ENCODE peak calls at places on chromosomes 7 and 10, in nine cellular contexts. M, N, V, X, P, E, G, U and O are unnamed samples.

GRCh38 chr10:84164442-84164841 is 9.2 kb upstream of the GPR15LG start:
- DNase-seq in M (no peak), V (no peak), X (no peak), P (no peak), U (no peak), N (no peak), G (no peak), E (no peak), O (no peak)

GRCh38 chr10:137606-138005 is 2.4 kb downstream of the ZMYND11 start:
- DNase-seq in V (peak), G (no peak), M (no peak), U (no peak), P (no peak), X (no peak), E (no peak), N (peak), O (peak)

GRCh38 chr10:127331696-127332095 is 135.3 kb upstream of the INSYN2A start:
- DNase-seq in V (no peak), U (no peak), M (no peak), X (no peak), E (no peak), G (no peak), P (no peak), N (no peak), O (no peak)

GRCh38 chr7:17915796-17916195 is 24.5 kb downstream of the SNX13 start:
- DNase-seq in V (no peak), G (no peak), E (no peak), U (no peak), P (no peak), N (no peak), X (no peak), M (no peak), O (no peak)

GRCh38 chr7:47449810-47450586 is 131.9 kb downstream of the TNS3 start:
- DNase-seq in V (no peak), G (peak), P (no peak), X (no peak), M (no peak), U (peak), N (peak), E (no peak), O (no peak)

GRCh38 chr7:100517305-100517704 is 21.7 kb upstream of the AGFG2 start:
- DNase-seq in P (no peak), U (no peak), G (no peak), V (no peak), M (no peak), E (no peak), N (no peak), X (no peak), O (no peak)

GRCh38 chr7:95397381-95397780 is 1.2 kb upstream of the PON3 start:
- DNase-seq in M (no peak), G (no peak), X (no peak), N (no peak), U (no peak), P (peak), V (no peak), E (no peak), O (no peak)

GRCh38 chr10:100307716-100308115 is 21.2 kb upstream of the BLOC1S2 start:
- DNase-seq in G (peak), N (no peak), P (no peak), X (no peak), U (no peak), E (no peak), M (no peak), V (no peak), O (peak)

GRCh38 chr10:27157150-27157549 is 2.0 kb downstream of the MASTL start:
- DNase-seq in M (no peak), X (no peak), P (no peak), N (peak), E (no peak), V (no peak), U (no peak), G (no peak), O (peak)

GRCh38 chr10:123380491-123381085 is 226.4 kb downstream of the BUB3 start:
- DNase-seq in P (no peak), G (no peak), M (no peak), N (no peak), E (peak), X (no peak), U (peak), V (no peak), O (peak)

GRCh38 chr10:70652761-70653657 is 19.3 kb upstream of the ADAMTS14 start:
- DNase-seq in M (peak), P (no peak), V (peak), G (peak), N (peak), E (peak), U (no peak), X (peak), O (peak)

GRCh38 chr10:103781329-103782061 is 73.9 kb downstream of the SH3PXD2A start:
- DNase-seq in M (peak), E (no peak), P (no peak), V (peak), N (peak), G (peak), U (peak), X (no peak), O (peak)

GRCh38 chr7:100210803-100211202 is 8.9 kb upstream of the PVRIG start:
- DNase-seq in N (no peak), M (no peak), E (no peak), X (no peak), U (no peak), G (no peak), P (no peak), V (no peak), O (no peak)

GRCh38 chr7:134327896-134328295 is 11.2 kb upstream of the SLC35B4 start:
- DNase-seq in P (peak), M (no peak), E (peak), G (peak), U (peak), N (peak), X (no peak), V (peak), O (peak)

GRCh38 chr10:44426247-44427034 is 41.5 kb upstream of the CXCL12 start:
- DNase-seq in X (no peak), G (no peak), V (no peak), E (no peak), U (no peak), N (no peak), M (no peak), P (no peak), O (no peak)

GRCh38 chr10:131946880-131947279 is 34.8 kb downstream of the BNIP3 start:
- DNase-seq in V (no peak), E (no peak), P (no peak), X (no peak), M (no peak), U (no peak), G (peak), N (peak), O (peak)

GRCh38 chr10:131946321-131946751 is 35.4 kb downstream of the BNIP3 start:
- DNase-seq in G (peak), N (peak), P (no peak), U (no peak), E (no peak), X (no peak), M (peak), V (no peak), O (peak)

GRCh38 chr10:131942455-131942854 is 39.3 kb downstream of the BNIP3 start:
- DNase-seq in U (no peak), N (no peak), P (no peak), G (no peak), E (no peak), M (no peak), V (no peak), X (no peak), O (no peak)

GRCh38 chr10:131938681-131939080 is 37.9 kb downstream of the PPP2R2D start:
- DNase-seq in X (no peak), G (no peak), U (no peak), E (no peak), V (no peak), N (no peak), M (no peak), P (no peak), O (no peak)

DNA sequence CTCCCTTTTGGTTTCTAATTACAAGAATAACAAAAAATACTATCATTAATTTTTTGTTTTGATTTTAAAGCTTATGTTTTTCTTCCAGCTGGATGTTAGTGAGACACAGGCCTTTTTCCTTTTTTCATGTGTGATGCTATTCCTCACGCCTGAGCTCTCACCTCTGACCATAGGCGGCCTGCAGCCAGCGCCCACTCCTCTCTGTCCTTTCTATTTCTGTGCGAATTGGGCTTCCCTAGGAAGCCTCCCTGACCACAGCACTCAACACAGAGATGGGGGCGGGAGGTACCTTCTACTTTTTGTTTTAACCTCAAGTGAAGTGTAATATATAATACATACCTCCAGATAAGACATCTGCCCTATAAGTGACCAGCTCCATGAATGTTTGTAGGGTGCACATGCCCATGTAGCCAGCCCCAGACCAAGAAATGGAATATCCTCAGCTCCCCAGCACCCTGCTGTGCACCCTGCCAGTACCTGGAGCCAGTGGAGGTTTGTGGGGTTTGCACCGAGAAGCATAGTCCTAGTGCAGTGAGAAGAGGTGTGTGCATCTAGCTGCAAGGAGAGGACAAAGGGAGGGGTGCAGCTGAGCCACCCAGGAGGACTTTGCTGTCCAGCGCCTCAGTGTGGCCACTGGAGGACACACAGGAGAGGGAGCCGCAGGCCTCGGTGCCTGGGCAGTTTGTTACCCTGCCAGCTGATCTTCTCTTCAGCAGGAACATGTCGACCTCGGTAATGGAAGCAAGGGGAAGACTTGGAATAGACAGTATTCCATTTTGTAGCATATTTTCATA is 38.5 kb downstream of the BNIP3 start:
- DNase-seq in X (no peak), N (no peak), U (peak), P (no peak), M (no peak), V (no peak), E (peak), G (no peak), O (peak)
- TF ChIP-seq CTCF in X (peak), N (peak), U (peak), P (no peak), M (peak), V (peak), E (peak), G (peak), O (no peak)

DNA sequence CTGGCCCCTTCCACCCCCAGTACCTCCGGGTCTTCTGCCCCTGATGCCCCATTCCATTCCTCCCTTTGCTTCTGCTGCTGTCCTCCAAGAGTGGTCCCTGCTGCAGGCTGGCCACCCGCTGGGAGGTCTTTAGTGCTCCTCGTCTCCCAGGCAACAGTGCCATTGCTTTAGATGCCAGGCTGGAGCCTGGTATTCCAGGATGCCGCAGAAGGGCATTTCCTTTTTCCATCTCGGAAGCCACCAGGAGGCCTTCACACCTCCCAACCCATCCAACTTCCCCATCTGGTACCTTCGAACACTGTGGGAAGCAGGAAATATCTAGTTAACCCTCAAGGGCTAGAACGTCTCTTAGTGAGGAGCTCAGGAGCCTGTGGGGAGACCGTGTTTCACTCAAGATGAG is 92.9 kb upstream of the DUSP5 start:
- DNase-seq in N (no peak), X (no peak), M (no peak), P (no peak), G (no peak), V (no peak), U (no peak), E (no peak), O (no peak)
- TF ChIP-seq CTCF in N (no peak), X (no peak), M (no peak), P (no peak), G (no peak), V (no peak), U (no peak), E (no peak), O (no peak)

GRCh38 chr7:38451840-38452239 is 178.4 kb upstream of the TARP start:
- DNase-seq in G (peak), N (peak), P (peak), M (no peak), U (peak), V (no peak), E (peak), X (no peak), O (peak)
- TF ChIP-seq CTCF in G (peak), N (peak), P (no peak), M (peak), U (peak), V (peak), E (peak), X (peak), O (peak)

DNA sequence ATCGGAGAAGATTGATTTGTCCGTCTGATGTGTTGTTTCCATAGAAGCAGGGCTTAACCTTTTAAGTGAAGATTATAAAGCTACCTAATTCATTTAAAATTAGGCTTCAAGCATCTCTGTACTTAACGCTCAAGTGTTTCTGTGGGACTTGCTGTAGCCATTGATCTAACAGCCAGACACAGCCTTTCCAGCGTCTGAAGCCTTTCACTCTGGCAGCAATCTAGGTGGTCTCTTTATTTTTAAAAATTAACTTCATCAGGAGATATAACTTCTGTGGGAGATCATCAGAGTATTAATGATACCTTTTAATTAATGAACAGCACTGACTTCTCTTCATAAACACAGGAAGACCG is 88.1 kb downstream of the BEND7 start:
- DNase-seq in P (no peak), E (no peak), M (no peak), V (no peak), U (no peak), N (no peak), X (no peak), G (no peak), O (no peak)
- TF ChIP-seq CTCF in P (no peak), E (no peak), M (no peak), V (peak), U (no peak), N (no peak), X (peak), G (no peak), O (no peak)